ENCODE peak calls at places on chromosome 10, in six cellular contexts. S, U, I, H, E and O are unnamed samples.

GRCh38 chr10:51532044-51532443 is 167.4 kb downstream of the CSTF2T start:
- DNase-seq in E (no peak), U (no peak), S (no peak), I (no peak), H (no peak), O (no peak)

GRCh38 chr10:49174261-49174925 is 13.8 kb downstream of the TMEM273 start:
- DNase-seq in U (no peak), S (no peak), I (no peak), E (no peak), H (no peak), O (no peak)

GRCh38 chr10:72277996-72278667 is 4.4 kb downstream of the DDIT4 start:
- DNase-seq in H (no peak), U (no peak), S (no peak), E (no peak), I (no peak), O (no peak)

GRCh38 chr10:31353574-31353973 is 34.6 kb downstream of the ZEB1 start:
- DNase-seq in E (no peak), U (no peak), H (peak), I (no peak), S (no peak), O (no peak)

GRCh38 chr10:22597142-22597541 is 117.2 kb downstream of the PIP4K2A start:
- DNase-seq in U (no peak), E (no peak), H (no peak), S (no peak), I (no peak), O (peak)

GRCh38 chr10:29714096-29714874 is 79.5 kb upstream of the SVIL start:
- DNase-seq in S (no peak), I (no peak), E (no peak), H (peak), U (no peak), O (no peak)

GRCh38 chr10:48288661-48289060 is 14.2 kb upstream of the FRMPD2 start:
- DNase-seq in E (no peak), S (no peak), I (no peak), H (no peak), U (no peak), O (no peak)

GRCh38 chr10:18713077-18713476 is 53.8 kb downstream of the ARL5B start:
- DNase-seq in H (peak), E (no peak), S (no peak), U (no peak), I (no peak), O (no peak)

GRCh38 chr10:73597346-73597745 is 6.2 kb upstream of the USP54 start:
- DNase-seq in I (no peak), H (no peak), S (no peak), E (no peak), U (no peak), O (no peak)

GRCh38 chr10:117221156-117221711 is 19.7 kb upstream of the SLC18A2 start:
- DNase-seq in H (peak), E (no peak), U (no peak), I (peak), S (no peak), O (no peak)

GRCh38 chr10:67487199-67487598 is 208.8 kb downstream of the CTNNA3 start:
- DNase-seq in S (no peak), U (no peak), I (no peak), E (no peak), H (no peak), O (no peak)

GRCh38 chr10:132787253-132788179 is 1.6 kb upstream of the NKX6-2 start:
- DNase-seq in E (no peak), S (no peak), H (peak), U (no peak), I (no peak), O (no peak)

GRCh38 chr10:69845574-69846251 is 44.0 kb downstream of the COL13A1 start:
- DNase-seq in H (no peak), E (no peak), U (peak), S (no peak), I (no peak), O (no peak)

GRCh38 chr10:108735380-108735779 is 1187.9 kb downstream of the XPNPEP1 start:
- DNase-seq in E (no peak), H (no peak), U (no peak), S (no peak), I (no peak), O (no peak)

GRCh38 chr10:48224979-48225560 is 49.4 kb downstream of the FRMPD2 start:
- DNase-seq in U (no peak), I (no peak), E (no peak), S (no peak), H (no peak), O (no peak)